ENCODE peak calls at places on chromosomes 7 and 10, in six cellular contexts. One of them, this sample, is unnamed.

GRCh38 chr10:109126016-109126415 is 797.3 kb downstream of the XPNPEP1 start:
- DNase-seq in cardiac muscle cell: no peak
- DNase-seq in sigmoid colon: no peak
- DNase-seq in transverse colon: no peak
- DNase-seq in adrenal gland: no peak
- DNase-seq in cardiac fibroblast: no peak
- DNase-seq in this sample: no peak

GRCh38 chr7:40519009-40519408 is 384.2 kb downstream of the SUGCT start:
- DNase-seq in cardiac muscle cell: no peak
- DNase-seq in sigmoid colon: no peak
- DNase-seq in transverse colon: no peak
- DNase-seq in adrenal gland: no peak
- DNase-seq in cardiac fibroblast: no peak
- DNase-seq in this sample: no peak

GRCh38 chr10:72069751-72070501 is 18.4 kb downstream of the SPOCK2 start:
- DNase-seq in cardiac muscle cell: no peak
- DNase-seq in sigmoid colon: no peak
- DNase-seq in transverse colon: no peak
- DNase-seq in adrenal gland: no peak
- DNase-seq in cardiac fibroblast: no peak
- DNase-seq in this sample: no peak

GRCh38 chr10:92691042-92691590 is 1.4 kb downstream of the HHEX start:
- DNase-seq in cardiac muscle cell: no peak
- DNase-seq in sigmoid colon: peak
- DNase-seq in transverse colon: no peak
- DNase-seq in adrenal gland: peak
- DNase-seq in cardiac fibroblast: peak
- DNase-seq in this sample: no peak

GRCh38 chr7:158838238-158838637 is 8.9 kb upstream of the ESYT2 start:
- DNase-seq in cardiac muscle cell: no peak
- DNase-seq in sigmoid colon: no peak
- DNase-seq in transverse colon: no peak
- DNase-seq in adrenal gland: no peak
- DNase-seq in cardiac fibroblast: no peak
- DNase-seq in this sample: no peak

GRCh38 chr7:156026076-156027002 is 214.1 kb upstream of the SHH start:
- DNase-seq in cardiac muscle cell: no peak
- DNase-seq in sigmoid colon: no peak
- DNase-seq in transverse colon: no peak
- DNase-seq in adrenal gland: peak
- DNase-seq in cardiac fibroblast: no peak
- DNase-seq in this sample: no peak

GRCh38 chr10:85599081-85599480 is 767.5 kb downstream of the GRID1 start:
- DNase-seq in cardiac muscle cell: no peak
- DNase-seq in sigmoid colon: no peak
- DNase-seq in transverse colon: no peak
- DNase-seq in adrenal gland: no peak
- DNase-seq in cardiac fibroblast: no peak
- DNase-seq in this sample: no peak

GRCh38 chr10:26157734-26158133 is 58.8 kb upstream of the GAD2 start:
- DNase-seq in cardiac muscle cell: no peak
- DNase-seq in sigmoid colon: no peak
- DNase-seq in transverse colon: no peak
- DNase-seq in adrenal gland: no peak
- DNase-seq in cardiac fibroblast: no peak
- DNase-seq in this sample: no peak

GRCh38 chr10:63976538-63976937 is 455.3 kb downstream of the REEP3 start:
- DNase-seq in cardiac muscle cell: peak
- DNase-seq in sigmoid colon: no peak
- DNase-seq in transverse colon: peak
- DNase-seq in adrenal gland: no peak
- DNase-seq in cardiac fibroblast: peak
- DNase-seq in this sample: no peak

GRCh38 chr10:47043928-47044544 is 132.8 kb downstream of the PTPN20 start:
- DNase-seq in cardiac muscle cell: no peak
- DNase-seq in sigmoid colon: no peak
- DNase-seq in transverse colon: no peak
- DNase-seq in adrenal gland: no peak
- DNase-seq in cardiac fibroblast: no peak
- DNase-seq in this sample: no peak

GRCh38 chr10:51892965-51893658 is 193.7 kb upstream of the CSTF2T start:
- DNase-seq in cardiac muscle cell: peak
- DNase-seq in sigmoid colon: no peak
- DNase-seq in transverse colon: peak
- DNase-seq in adrenal gland: no peak
- DNase-seq in cardiac fibroblast: peak
- DNase-seq in this sample: no peak

GRCh38 chr7:78769551-78770101 is 683.8 kb downstream of the MAGI2 start:
- DNase-seq in cardiac muscle cell: peak
- DNase-seq in sigmoid colon: no peak
- DNase-seq in transverse colon: no peak
- DNase-seq in adrenal gland: no peak
- DNase-seq in cardiac fibroblast: peak
- DNase-seq in this sample: no peak

GRCh38 chr10:84238909-84239308 is 2.4 kb downstream of the LRIT1 start:
- DNase-seq in cardiac muscle cell: no peak
- DNase-seq in sigmoid colon: no peak
- DNase-seq in transverse colon: no peak
- DNase-seq in adrenal gland: no peak
- DNase-seq in cardiac fibroblast: no peak
- DNase-seq in this sample: no peak

GRCh38 chr7:152894295-152895170 is 135.0 kb downstream of the ACTR3B start:
- DNase-seq in cardiac muscle cell: peak
- DNase-seq in sigmoid colon: no peak
- DNase-seq in transverse colon: no peak
- DNase-seq in adrenal gland: no peak
- DNase-seq in cardiac fibroblast: peak
- DNase-seq in this sample: no peak

GRCh38 chr7:27172388-27172774 is 1.7 kb downstream of the HOXA10 start:
- DNase-seq in cardiac muscle cell: no peak
- DNase-seq in sigmoid colon: peak
- DNase-seq in transverse colon: peak
- DNase-seq in adrenal gland: no peak
- DNase-seq in cardiac fibroblast: no peak
- DNase-seq in this sample: no peak

GRCh38 chr7:148991536-148991935 is 36.8 kb downstream of the PDIA4 start:
- DNase-seq in cardiac muscle cell: no peak
- DNase-seq in sigmoid colon: no peak
- DNase-seq in transverse colon: no peak
- DNase-seq in adrenal gland: no peak
- DNase-seq in cardiac fibroblast: no peak
- DNase-seq in this sample: no peak

GRCh38 chr10:49114718-49115014 is 656 bp downstream of the VSTM4 start:
- DNase-seq in cardiac muscle cell: no peak
- DNase-seq in sigmoid colon: no peak
- DNase-seq in transverse colon: no peak
- DNase-seq in adrenal gland: no peak
- DNase-seq in cardiac fibroblast: no peak
- DNase-seq in this sample: no peak

GRCh38 chr10:103394180-103394579 is 2.1 kb downstream of the ATP5MK start:
- DNase-seq in cardiac muscle cell: no peak
- DNase-seq in sigmoid colon: no peak
- DNase-seq in transverse colon: no peak
- DNase-seq in adrenal gland: no peak
- DNase-seq in cardiac fibroblast: peak
- DNase-seq in this sample: no peak

GRCh38 chr7:94088560-94088959 is 84.4 kb upstream of the BET1 start:
- DNase-seq in cardiac muscle cell: no peak
- DNase-seq in sigmoid colon: no peak
- DNase-seq in transverse colon: no peak
- DNase-seq in adrenal gland: no peak
- DNase-seq in cardiac fibroblast: peak
- DNase-seq in this sample: no peak

GRCh38 chr7:152370297-152370696 is 65.5 kb downstream of the KMT2C start:
- DNase-seq in cardiac muscle cell: no peak
- DNase-seq in sigmoid colon: no peak
- DNase-seq in transverse colon: no peak
- DNase-seq in adrenal gland: no peak
- DNase-seq in cardiac fibroblast: no peak
- DNase-seq in this sample: no peak

GRCh38 chr7:76507723-76508406 is 2.5 kb upstream of the UPK3B start:
- DNase-seq in cardiac muscle cell: no peak
- DNase-seq in sigmoid colon: no peak
- DNase-seq in transverse colon: no peak
- DNase-seq in adrenal gland: no peak
- DNase-seq in cardiac fibroblast: peak
- DNase-seq in this sample: no peak

GRCh38 chr7:148289630-148290029 is 300.9 kb upstream of the C7orf33 start:
- DNase-seq in cardiac muscle cell: no peak
- DNase-seq in sigmoid colon: no peak
- DNase-seq in transverse colon: no peak
- DNase-seq in adrenal gland: no peak
- DNase-seq in cardiac fibroblast: no peak
- DNase-seq in this sample: no peak

GRCh38 chr10:71553371-71553900 is 156.7 kb downstream of the CDH23 start:
- DNase-seq in cardiac muscle cell: peak
- DNase-seq in sigmoid colon: no peak
- DNase-seq in transverse colon: no peak
- DNase-seq in adrenal gland: no peak
- DNase-seq in cardiac fibroblast: no peak
- DNase-seq in this sample: no peak

GRCh38 chr10:9986786-9987185 is 1030.9 kb upstream of the CELF2 start:
- DNase-seq in cardiac muscle cell: no peak
- DNase-seq in sigmoid colon: no peak
- DNase-seq in transverse colon: no peak
- DNase-seq in adrenal gland: no peak
- DNase-seq in cardiac fibroblast: no peak
- DNase-seq in this sample: no peak

GRCh38 chr10:51879238-51879637 is 179.8 kb upstream of the CSTF2T start:
- DNase-seq in cardiac muscle cell: no peak
- DNase-seq in sigmoid colon: peak
- DNase-seq in transverse colon: no peak
- DNase-seq in adrenal gland: no peak
- DNase-seq in cardiac fibroblast: peak
- DNase-seq in this sample: peak

GRCh38 chr7:128914566-128915151 is 4.2 kb upstream of the KCP start:
- DNase-seq in cardiac muscle cell: no peak
- DNase-seq in sigmoid colon: peak
- DNase-seq in transverse colon: no peak
- DNase-seq in adrenal gland: no peak
- DNase-seq in cardiac fibroblast: no peak
- DNase-seq in this sample: no peak

GRCh38 chr10:22854935-22855421 is 72.9 kb upstream of the ARMC3 start:
- DNase-seq in cardiac muscle cell: peak
- DNase-seq in sigmoid colon: no peak
- DNase-seq in transverse colon: no peak
- DNase-seq in adrenal gland: no peak
- DNase-seq in cardiac fibroblast: peak
- DNase-seq in this sample: no peak
- TF ChIP-seq CTCF in cardiac muscle cell: peak
- TF ChIP-seq CTCF in sigmoid colon: no peak
- TF ChIP-seq CTCF in transverse colon: no peak
- TF ChIP-seq CTCF in adrenal gland: peak
- TF ChIP-seq CTCF in cardiac fibroblast: peak
- TF ChIP-seq CTCF in this sample: no peak

DNA sequence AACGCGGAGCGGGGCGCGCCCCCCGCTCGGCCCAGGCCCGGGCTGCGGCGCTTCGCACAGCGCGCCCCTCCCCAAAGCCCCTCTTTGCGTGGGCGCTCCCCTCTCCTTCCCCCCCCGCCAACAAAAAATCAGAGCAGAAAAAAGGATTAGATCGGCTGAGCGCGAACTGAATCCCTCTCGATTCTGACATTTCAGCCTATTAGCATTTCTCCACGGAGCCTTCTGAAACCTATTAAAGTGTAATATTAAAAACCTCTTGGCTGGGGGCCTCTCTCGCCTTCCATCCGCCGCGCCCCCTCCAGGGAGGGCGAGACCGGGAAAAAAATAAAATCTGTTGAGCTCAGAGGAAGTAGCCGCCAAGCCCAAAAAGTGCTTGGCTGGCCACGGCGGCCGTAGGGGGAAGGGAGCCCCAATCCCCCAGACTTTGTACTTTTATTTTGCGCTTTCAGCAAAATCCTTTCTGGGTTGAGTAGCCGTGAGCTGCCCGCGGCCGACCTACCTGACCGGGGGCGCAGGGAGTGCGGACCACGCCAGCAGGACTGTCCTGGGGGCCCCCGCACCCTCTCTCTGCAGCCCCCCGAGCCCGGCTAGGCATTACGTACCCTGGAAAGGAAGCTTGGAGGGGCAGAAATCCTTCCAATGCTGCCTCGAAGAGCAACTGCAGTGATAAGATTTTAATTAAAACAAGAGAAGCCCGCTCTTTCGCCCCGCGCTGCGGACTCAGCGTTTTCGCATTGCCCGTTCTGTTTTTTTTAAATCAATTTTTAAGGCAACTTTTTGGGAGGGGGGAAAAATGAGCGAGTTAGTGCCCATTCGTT is 1.3 kb upstream of the TNRC18 start:
- DNase-seq in cardiac muscle cell: peak
- DNase-seq in sigmoid colon: peak
- DNase-seq in transverse colon: peak
- DNase-seq in adrenal gland: peak
- DNase-seq in cardiac fibroblast: peak
- DNase-seq in this sample: no peak
- H3K4me3 ChIP-seq in cardiac muscle cell: peak
- H3K4me3 ChIP-seq in sigmoid colon: peak
- H3K4me3 ChIP-seq in transverse colon: peak
- H3K4me3 ChIP-seq in adrenal gland: peak
- H3K4me3 ChIP-seq in cardiac fibroblast: peak
- H3K4me3 ChIP-seq in this sample: peak

GRCh38 chr7:145884716-145885514 is 231.7 kb upstream of the CNTNAP2 start:
- DNase-seq in cardiac muscle cell: no peak
- DNase-seq in sigmoid colon: no peak
- DNase-seq in transverse colon: no peak
- DNase-seq in adrenal gland: no peak
- DNase-seq in cardiac fibroblast: peak
- DNase-seq in this sample: no peak
- TF ChIP-seq CTCF in cardiac muscle cell: no peak
- TF ChIP-seq CTCF in sigmoid colon: no peak
- TF ChIP-seq CTCF in transverse colon: no peak
- TF ChIP-seq CTCF in adrenal gland: no peak
- TF ChIP-seq CTCF in cardiac fibroblast: no peak
- TF ChIP-seq CTCF in this sample: no peak

DNA sequence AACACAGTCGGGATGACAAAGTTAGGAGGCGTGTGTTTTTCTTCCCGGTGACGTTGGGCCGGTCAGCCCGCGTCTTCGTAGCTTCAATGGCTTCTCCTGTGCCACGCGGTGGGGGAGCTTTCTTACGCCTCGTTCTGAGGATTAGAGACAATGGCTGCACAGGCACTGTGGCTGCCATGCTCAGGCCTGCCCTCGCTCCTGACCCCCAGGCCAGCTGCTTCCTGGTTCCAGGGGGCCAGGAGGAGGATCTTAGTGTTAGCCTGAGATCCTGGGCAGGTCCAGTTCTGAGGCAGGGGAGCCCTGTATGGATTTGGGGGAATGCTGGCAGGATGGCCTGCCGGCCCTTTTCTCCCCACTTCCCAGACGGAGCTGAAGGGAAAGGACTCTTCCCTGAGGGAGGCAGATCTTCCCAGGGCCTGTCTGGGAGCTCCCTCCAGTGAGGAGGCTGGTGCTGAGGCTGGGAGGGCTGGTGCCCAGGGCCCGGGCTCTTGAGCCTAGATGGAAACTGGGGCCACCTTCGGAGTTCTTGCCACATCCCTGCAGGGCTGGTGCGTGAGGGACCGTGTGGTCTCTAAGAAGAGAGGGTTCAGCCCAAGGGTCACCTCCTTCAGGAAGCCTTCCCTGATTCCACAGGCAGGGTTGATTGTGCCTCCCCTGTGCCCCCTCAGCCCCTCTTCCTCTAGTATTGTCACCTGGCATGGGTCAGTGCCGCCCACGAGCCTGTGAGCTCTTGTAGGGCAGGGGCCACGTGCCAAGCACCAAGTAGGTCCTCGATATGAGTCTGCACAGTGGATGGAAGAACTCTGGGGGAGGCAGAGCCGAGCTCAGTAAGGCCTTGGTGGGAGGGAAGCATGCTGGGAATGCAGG is 101.4 kb downstream of the GRK5 start:
- DNase-seq in cardiac muscle cell: no peak
- DNase-seq in sigmoid colon: no peak
- DNase-seq in transverse colon: no peak
- DNase-seq in adrenal gland: no peak
- DNase-seq in cardiac fibroblast: no peak
- DNase-seq in this sample: no peak
- H3K4me3 ChIP-seq in cardiac muscle cell: no peak
- H3K4me3 ChIP-seq in sigmoid colon: no peak
- H3K4me3 ChIP-seq in transverse colon: no peak
- H3K4me3 ChIP-seq in adrenal gland: no peak
- H3K4me3 ChIP-seq in cardiac fibroblast: no peak
- H3K4me3 ChIP-seq in this sample: no peak